ENCODE peak calls at places on chromosomes 2 and 18, in seven cellular contexts. D, L, B, J, H, N and F are unnamed samples.

GRCh38 chr18:76524900-76525698 is 30.1 kb upstream of the ZNF516 start:
- DNase-seq in B (peak), J (no peak), D (peak), L (no peak), N (no peak), H (no peak), F (no peak)

GRCh38 chr2:68423966-68424650 is 43.0 kb downstream of the FBXO48 start:
- DNase-seq in B (no peak), H (no peak), N (no peak), L (peak), D (no peak), J (no peak), F (peak)

GRCh38 chr2:179455824-179456223 is 191.2 kb upstream of the SESTD1 start:
- DNase-seq in J (no peak), D (no peak), B (no peak), L (no peak), N (no peak), H (no peak), F (no peak)

GRCh38 chr2:45494275-45494977 is 116.6 kb downstream of the SRBD1 start:
- DNase-seq in H (no peak), D (peak), B (no peak), N (no peak), L (peak), J (no peak), F (peak)

GRCh38 chr18:61896767-61897166 is 4.0 kb upstream of the RNF152 start:
- DNase-seq in D (no peak), L (no peak), B (peak), J (no peak), H (no peak), N (no peak), F (no peak)

GRCh38 chr18:376307-376706 is 108.5 kb upstream of the THOC1 start:
- DNase-seq in H (no peak), B (no peak), D (no peak), N (no peak), L (no peak), J (no peak), F (no peak)

GRCh38 chr2:30670453-30670852 is 136.8 kb downstream of the CAPN13 start:
- DNase-seq in N (no peak), D (no peak), L (no peak), B (no peak), J (no peak), H (no peak), F (no peak)

GRCh38 chr2:152038451-152038958 is 60.3 kb downstream of the CACNB4 start:
- DNase-seq in D (peak), B (peak), L (no peak), N (peak), J (no peak), H (peak), F (no peak)

GRCh38 chr2:240733803-240734495 is 42.3 kb downstream of the AQP12A start:
- DNase-seq in B (no peak), N (no peak), D (no peak), H (no peak), L (peak), J (no peak), F (peak)

GRCh38 chr18:59560556-59560955 is 136.7 kb downstream of the CCBE1 start:
- DNase-seq in J (no peak), B (no peak), N (no peak), L (no peak), D (no peak), H (no peak), F (no peak)

GRCh38 chr2:127634626-127635379 is 11.2 kb upstream of the GPR17 start:
- DNase-seq in J (no peak), B (no peak), L (no peak), D (no peak), N (no peak), H (no peak), F (no peak)

GRCh38 chr2:196399736-196400691 is 228.6 kb upstream of the STK17B start:
- DNase-seq in L (no peak), J (no peak), D (no peak), B (no peak), N (no peak), H (no peak), F (no peak)

GRCh38 chr2:65877331-65877791 is 445.0 kb upstream of the SPRED2 start:
- DNase-seq in L (no peak), N (no peak), H (no peak), J (no peak), B (no peak), D (no peak), F (no peak)

GRCh38 chr2:210591663-210592062 is 35.3 kb downstream of the CPS1 start:
- DNase-seq in J (no peak), B (no peak), H (no peak), D (no peak), L (no peak), N (no peak), F (no peak)

GRCh38 chr2:97957432-97958183 is 38.1 kb downstream of the TMEM131 start:
- DNase-seq in D (no peak), L (no peak), B (no peak), H (no peak), N (no peak), J (no peak), F (peak)

GRCh38 chr18:41646915-41647314 is 308.1 kb upstream of the PIK3C3 start:
- DNase-seq in B (no peak), L (no peak), D (no peak), J (no peak), N (no peak), H (no peak), F (no peak)

GRCh38 chr2:16171425-16171920 is 231.1 kb downstream of the MYCN start:
- DNase-seq in D (no peak), N (no peak), J (no peak), L (no peak), B (no peak), H (no peak), F (no peak)

GRCh38 chr2:207530160-207531023 is 630 bp downstream of the CREB1 start:
- DNase-seq in B (peak), N (peak), D (peak), J (peak), H (peak), L (peak), F (peak)

GRCh38 chr18:5424903-5425302 is 118.9 kb downstream of the EPB41L3 start:
- DNase-seq in H (no peak), N (no peak), L (no peak), D (no peak), J (no peak), B (no peak), F (peak)

GRCh38 chr18:45014047-45014501 is 333.4 kb downstream of the SETBP1 start:
- DNase-seq in N (no peak), L (no peak), H (no peak), J (no peak), B (no peak), D (no peak), F (no peak)

GRCh38 chr18:11004951-11005350 is 144.4 kb downstream of the PIEZO2 start:
- DNase-seq in B (no peak), H (no peak), J (no peak), L (no peak), N (no peak), D (no peak), F (no peak)

GRCh38 chr2:8534729-8535397 is 147.0 kb upstream of the ID2 start:
- DNase-seq in L (no peak), J (peak), D (no peak), N (peak), H (peak), B (peak), F (no peak)

GRCh38 chr2:234843411-234843810 is 108.4 kb upstream of the SH3BP4 start:
- DNase-seq in N (no peak), B (no peak), J (no peak), D (no peak), L (no peak), H (no peak), F (no peak)

GRCh38 chr2:100730290-100730868 is 89.6 kb upstream of the NPAS2 start:
- DNase-seq in D (peak), B (peak), L (peak), J (peak), H (peak), N (peak), F (no peak)

GRCh38 chr2:74553892-74554820 is at the start of the genes DOK1 and LOXL3:
- DNase-seq in J (peak), L (peak), N (peak), H (peak), D (peak), B (peak), F (peak)

GRCh38 chr2:36785179-36785795 is 88.8 kb downstream of the VIT start:
- DNase-seq in L (peak), H (no peak), J (no peak), N (peak), D (peak), B (peak), F (peak)

GRCh38 chr18:44803019-44803650 is 122.4 kb downstream of the SETBP1 start:
- DNase-seq in B (peak), L (no peak), D (no peak), N (peak), J (no peak), H (no peak), F (no peak)

GRCh38 chr2:15897431-15898098 is 42.8 kb upstream of the MYCN start:
- DNase-seq in B (no peak), L (no peak), H (no peak), D (no peak), N (no peak), J (no peak), F (no peak)

GRCh38 chr18:70249118-70249517 is 39.7 kb upstream of the SOCS6 start:
- DNase-seq in N (no peak), J (no peak), D (no peak), B (no peak), L (no peak), H (no peak), F (no peak)

GRCh38 chr2:119518401-119518800 is 5.9 kb downstream of the SCTR start:
- DNase-seq in J (no peak), H (no peak), N (no peak), L (no peak), B (no peak), D (no peak), F (no peak)

GRCh38 chr2:62999905-63000304 is 50.7 kb upstream of the OTX1 start:
- DNase-seq in N (no peak), B (no peak), H (no peak), D (no peak), J (no peak), L (no peak), F (no peak)

GRCh38 chr2:63738019-63738418 is 103.7 kb upstream of the UGP2 start:
- DNase-seq in N (no peak), L (no peak), D (no peak), J (no peak), H (no peak), B (no peak), F (no peak)

GRCh38 chr2:47297767-47298401 is 105.1 kb upstream of the MSH2 start:
- DNase-seq in D (no peak), L (no peak), H (no peak), N (no peak), J (no peak), B (no peak), F (no peak)

GRCh38 chr2:174572556-174572955 is 25.0 kb downstream of the WIPF1 start:
- DNase-seq in N (no peak), L (no peak), J (no peak), H (no peak), B (no peak), D (no peak), F (no peak)

DNA sequence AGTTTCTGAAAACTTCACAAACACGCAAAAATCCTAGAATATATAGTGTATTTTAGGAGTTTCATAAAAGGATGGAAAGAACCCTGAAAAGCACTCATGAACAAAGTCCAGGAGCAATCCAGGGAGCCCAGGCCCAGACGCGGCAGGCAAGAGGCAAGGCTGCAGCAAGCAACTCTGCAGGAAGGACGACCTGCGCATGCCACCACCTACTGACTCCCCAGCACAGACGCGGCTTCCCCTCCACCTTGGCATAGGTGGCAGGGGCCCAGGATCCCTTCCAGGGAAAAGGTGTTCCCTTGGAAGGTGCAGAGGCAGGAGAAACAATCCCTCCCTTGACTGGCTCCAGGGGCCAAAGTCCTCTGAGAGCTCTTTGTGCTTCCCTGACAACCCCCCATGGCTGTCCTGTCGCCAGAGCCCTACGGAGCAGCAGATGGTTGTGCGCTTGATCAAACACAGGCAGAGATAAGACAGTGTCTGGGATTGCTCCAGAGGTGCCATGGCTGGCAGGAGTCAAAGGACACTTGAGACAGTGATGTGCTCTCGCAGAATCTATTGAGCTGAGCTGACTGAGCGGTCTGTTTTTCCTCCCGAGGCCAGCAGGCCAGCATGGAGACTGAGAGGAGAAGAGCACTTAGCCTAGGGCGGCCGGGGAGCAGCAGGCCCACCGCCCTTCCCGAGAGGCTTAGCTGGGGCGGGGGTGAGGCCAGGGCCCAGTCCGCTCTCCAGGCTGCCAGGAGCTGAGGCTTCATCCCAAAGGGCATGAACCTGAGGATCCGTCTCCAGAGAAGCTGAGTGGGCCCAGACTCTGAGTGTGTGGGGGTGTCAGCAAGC is 10.8 kb upstream of the AMER3 start:
- DNase-seq in D (no peak), J (no peak), N (peak), B (peak), H (no peak), L (no peak), F (no peak)
- TF ChIP-seq CTCF in D (no peak), J (no peak), N (no peak), B (no peak), H (no peak), L (no peak), F (no peak)

GRCh38 chr2:170974304-170974993 is 45.4 kb downstream of the GORASP2 start:
- DNase-seq in D (no peak), N (peak), J (no peak), H (no peak), B (peak), L (no peak), F (no peak)

GRCh38 chr2:170973225-170973491 is 44.1 kb downstream of the GORASP2 start:
- DNase-seq in B (no peak), H (no peak), L (no peak), D (no peak), J (no peak), N (no peak), F (no peak)

GRCh38 chr2:170975127-170975942 is 46.3 kb downstream of the GORASP2 start:
- DNase-seq in J (no peak), N (no peak), L (no peak), H (no peak), B (no peak), D (no peak), F (no peak)

GRCh38 chr2:170973492-170974303 is 44.6 kb downstream of the GORASP2 start:
- DNase-seq in B (peak), D (peak), H (peak), L (peak), J (peak), N (peak), F (peak)

DNA sequence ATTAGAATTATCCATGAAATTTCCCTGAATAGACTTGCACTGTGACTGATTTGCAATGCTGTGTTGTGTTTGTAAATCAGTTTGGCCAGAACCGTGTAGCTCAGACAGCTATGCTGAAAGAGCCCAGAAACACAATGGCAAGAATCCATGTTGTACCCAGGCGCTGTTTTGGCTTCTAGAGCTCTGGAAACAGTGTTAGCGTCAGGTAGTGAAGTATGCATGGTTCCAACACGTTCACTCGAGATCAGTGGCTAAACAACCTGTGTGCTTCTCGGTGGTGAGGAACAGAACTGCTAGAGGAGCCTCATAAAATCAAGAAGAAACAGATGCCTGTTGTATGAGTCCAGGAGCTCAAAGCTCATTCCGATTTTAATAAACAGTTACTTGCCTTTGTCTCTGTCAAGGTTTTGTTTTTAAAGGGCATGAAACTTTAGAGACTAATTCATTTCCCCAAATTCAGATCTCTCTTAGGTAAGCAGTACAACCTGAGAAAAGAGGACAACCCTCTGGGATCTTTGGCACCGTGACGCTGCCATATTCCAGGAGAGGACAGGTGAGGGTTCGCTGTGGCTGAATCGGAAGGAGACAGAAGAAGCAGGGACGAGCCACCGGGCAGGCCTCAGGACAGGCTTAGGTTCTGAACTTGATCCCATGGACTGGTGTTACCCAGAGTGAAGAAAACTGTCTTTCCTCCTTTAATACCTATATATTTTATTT is 43.6 kb downstream of the GORASP2 start:
- DNase-seq in J (no peak), N (no peak), L (no peak), D (no peak), B (no peak), H (no peak), F (no peak)
- TF ChIP-seq CTCF in J (no peak), N (no peak), L (no peak), D (no peak), B (no peak), H (no peak), F (no peak)

GRCh38 chr2:198453866-198454265 is 649.5 kb downstream of the PLCL1 start:
- DNase-seq in H (no peak), N (no peak), L (no peak), J (no peak), B (no peak), D (no peak), F (no peak)

GRCh38 chr2:198444800-198445287 is 640.5 kb downstream of the PLCL1 start:
- DNase-seq in L (no peak), D (no peak), J (no peak), N (no peak), B (no peak), H (no peak), F (no peak)

GRCh38 chr2:198452327-198452726 is 647.9 kb downstream of the PLCL1 start:
- DNase-seq in J (no peak), B (no peak), H (no peak), N (no peak), L (no peak), D (no peak), F (no peak)

DNA sequence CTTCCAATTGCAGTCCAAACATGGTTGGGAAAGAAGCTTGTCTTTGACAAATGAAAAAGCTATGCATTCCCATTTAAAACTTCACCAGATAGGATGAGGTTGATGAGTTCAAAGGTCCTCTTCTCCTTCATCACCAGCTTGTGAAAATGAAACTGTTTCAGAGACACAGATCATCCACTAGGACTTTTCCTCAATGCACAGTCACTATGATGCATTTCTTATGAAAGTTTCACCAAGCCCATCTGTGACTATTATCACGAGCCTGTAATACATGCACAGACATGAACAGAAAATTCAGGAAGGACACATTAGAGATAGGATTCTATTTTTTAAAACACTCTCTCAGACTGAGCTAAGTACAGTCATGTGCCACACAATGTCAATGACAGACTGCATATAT is 644.4 kb downstream of the PLCL1 start:
- DNase-seq in D (no peak), L (no peak), J (no peak), B (no peak), H (no peak), N (no peak), F (no peak)
- TF ChIP-seq CTCF in D (no peak), L (no peak), J (no peak), B (no peak), H (no peak), N (no peak), F (no peak)

GRCh38 chr2:44342854-44343253 is 18.4 kb downstream of the PREPL start:
- DNase-seq in H (no peak), D (no peak), J (no peak), B (no peak), L (no peak), N (no peak), F (no peak)
- TF ChIP-seq CTCF in H (peak), D (no peak), J (peak), B (peak), L (peak), N (no peak), F (peak)

GRCh38 chr2:120779781-120780283 is 44.2 kb downstream of the GLI2 start:
- DNase-seq in N (no peak), L (no peak), J (no peak), D (no peak), H (no peak), B (no peak), F (no peak)
- TF ChIP-seq CTCF in N (no peak), L (no peak), J (no peak), D (no peak), H (no peak), B (no peak), F (no peak)

DNA sequence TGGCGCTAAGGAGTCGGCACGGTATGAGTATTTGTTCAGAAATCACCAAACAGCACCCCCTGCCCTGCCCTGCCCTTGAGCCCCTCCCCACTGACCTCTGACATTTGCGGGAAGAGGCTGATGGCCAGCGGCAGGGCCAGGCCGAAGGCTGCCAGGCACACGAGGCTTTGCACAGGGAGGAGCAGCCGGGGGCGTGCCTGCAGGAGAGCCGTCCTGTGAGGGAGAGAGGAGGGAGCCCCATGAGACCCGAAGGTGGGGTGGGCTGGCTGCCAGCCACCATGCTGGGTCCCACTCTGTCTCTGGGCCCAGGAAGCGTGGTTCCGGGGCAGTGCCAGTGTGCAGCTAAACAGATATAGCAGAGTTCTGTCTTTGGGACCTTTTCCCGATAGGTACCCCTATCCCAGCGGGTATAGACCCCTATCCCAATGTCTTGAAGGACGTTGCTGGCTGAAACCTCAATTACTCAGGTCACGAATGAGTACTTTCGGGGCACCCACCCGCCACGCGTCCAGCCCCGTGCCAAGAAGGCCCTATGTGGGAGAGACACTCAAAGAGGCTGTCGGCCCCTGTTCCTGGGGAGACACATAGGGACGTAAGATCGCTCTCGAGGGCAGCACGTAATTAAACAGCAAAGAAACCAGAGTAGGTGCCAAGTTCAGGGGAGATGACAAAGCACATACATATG is 43.9 kb downstream of the EMX1 start:
- DNase-seq in B (no peak), H (no peak), D (peak), N (no peak), J (no peak), L (no peak), F (no peak)
- TF ChIP-seq CTCF in B (no peak), H (no peak), D (no peak), N (no peak), J (no peak), L (no peak), F (no peak)